ENCODE peak calls at places on chromosomes 3 and 15, in seven cellular contexts. I is foreskin fibroblast, K is SHP77, T is Right ventricle myocardium superior, S is ACHN, C is activated B cell treated with CpG ODN at 0.5 μM for 24 hours, H is GM19239. G is an unnamed sample.

GRCh38 chr3:46467562-46467961 is 2.9 kb upstream of the LTF start:
- DNase-seq in C (no peak), K (no peak), H (no peak), I (no peak), T (no peak), S (no peak), G (no peak)

GRCh38 chr3:126200534-126200933 is 20.1 kb upstream of the ALDH1L1 start:
- DNase-seq in T (no peak), S (no peak), I (no peak), K (no peak), C (no peak), H (no peak), G (no peak)

GRCh38 chr3:176920806-176921205 is 276.5 kb downstream of the TBL1XR1 start:
- DNase-seq in S (no peak), K (peak), T (no peak), I (no peak), C (no peak), H (no peak), G (no peak)

GRCh38 chr15:52557242-52557641 is 11.6 kb downstream of the ARPP19 start:
- DNase-seq in S (no peak), H (no peak), K (no peak), C (no peak), T (no peak), I (no peak), G (no peak)

GRCh38 chr3:125318859-125319258 is 56.3 kb downstream of the ZNF148 start:
- DNase-seq in C (no peak), I (no peak), S (no peak), K (no peak), H (no peak), T (no peak), G (no peak)

GRCh38 chr3:111776844-111777483 is 82.1 kb upstream of the PHLDB2 start:
- DNase-seq in S (no peak), K (no peak), H (no peak), C (no peak), I (no peak), T (no peak), G (no peak)

GRCh38 chr3:94226058-94226457 is 163.2 kb downstream of the NSUN3 start:
- DNase-seq in S (peak), H (no peak), K (no peak), T (no peak), C (no peak), I (peak), G (peak)

GRCh38 chr3:155178810-155179424 is 98.8 kb downstream of the MME start:
- DNase-seq in T (no peak), H (no peak), I (no peak), S (no peak), K (no peak), C (no peak), G (no peak)

GRCh38 chr3:185824467-185825378 is at the start of gene IGF2BP2:
- DNase-seq in T (peak), S (peak), H (peak), C (peak), K (no peak), I (peak), G (peak)

GRCh38 chr15:77012868-77013267 is 17.9 kb downstream of the PSTPIP1 start:
- DNase-seq in K (no peak), I (no peak), S (no peak), H (no peak), C (no peak), T (no peak), G (no peak)

GRCh38 chr3:166809520-166809919 is 570.6 kb downstream of the ZBBX start:
- DNase-seq in K (no peak), C (no peak), S (no peak), H (no peak), I (no peak), T (no peak), G (no peak)

GRCh38 chr3:184261270-184262165 is at the start of gene CAMK2N2:
- DNase-seq in C (peak), H (peak), S (peak), I (peak), K (peak), T (peak), G (peak)

GRCh38 chr3:129942296-129942695 is 32.2 kb upstream of the TRH start:
- DNase-seq in C (peak), H (peak), I (peak), T (peak), K (peak), S (peak), G (peak)

GRCh38 chr3:119885746-119886530 is 104.0 kb downstream of the NR1I2 start:
- DNase-seq in K (no peak), S (no peak), H (no peak), I (no peak), C (no peak), T (no peak), G (peak)

GRCh38 chr3:129795596-129795995 is 97.9 kb downstream of the TMCC1 start:
- DNase-seq in C (no peak), I (no peak), S (peak), K (no peak), T (no peak), H (no peak), G (no peak)

GRCh38 chr3:5011555-5012256 is 32.5 kb downstream of the BHLHE40 start:
- DNase-seq in C (peak), K (no peak), T (peak), H (no peak), S (no peak), I (no peak), G (no peak)

GRCh38 chr3:120039642-120040610 is 54.3 kb downstream of the GSK3B start:
- DNase-seq in C (no peak), T (no peak), K (no peak), H (no peak), S (peak), I (no peak), G (no peak)

G was measured in HCEC 1CT.